ENCODE peak calls at places on chromosomes 3 and 15, in seven cellular contexts. U is ovary; R is CD8-positive, alpha-beta memory T cell; J is lung; G is body of pancreas; T is IMR-90; N is cardiac muscle cell. Z is an unnamed sample. For H3K9me3 and H3K27me3, the result is how much of the 10 kb centered on the place peaks cover.

GRCh38 chr15:79091204-79091867 is 756 bp upstream of the RASGRF1 start:
- DNase-seq in T (peak), G (no peak), R (no peak), U (no peak), N (peak), J (no peak), Z (peak)

GRCh38 chr3:194970066-194970465 is 284.4 kb downstream of the FAM43A start:
- DNase-seq in R (no peak), N (no peak), J (no peak), U (no peak), T (no peak), G (no peak), Z (no peak)

GRCh38 chr15:52008698-52009434 is 10.2 kb upstream of the MAPK6 start:
- DNase-seq in J (no peak), T (no peak), N (no peak), R (no peak), G (no peak), U (no peak), Z (peak)

GRCh38 chr15:100205549-100206295 is 136.1 kb downstream of the ADAMTS17 start:
- DNase-seq in T (no peak), U (no peak), R (no peak), G (no peak), N (no peak), J (no peak), Z (no peak)

GRCh38 chr3:109994853-109995252 is 657.5 kb upstream of the DPPA4 start:
- DNase-seq in R (no peak), J (no peak), T (no peak), N (no peak), U (no peak), G (no peak), Z (no peak)

GRCh38 chr15:91561371-91562100 is 292.0 kb upstream of the SLCO3A1 start:
- DNase-seq in T (peak), J (no peak), R (no peak), U (no peak), G (no peak), N (peak), Z (no peak)

GRCh38 chr3:140842984-140843649 is 98.5 kb upstream of the SLC25A36 start:
- DNase-seq in U (no peak), G (no peak), J (no peak), N (no peak), T (no peak), R (no peak), Z (no peak)

GRCh38 chr3:17183951-17184550 is 299.3 kb downstream of the PLCL2 start:
- DNase-seq in J (no peak), U (no peak), T (peak), N (peak), G (no peak), R (no peak), Z (no peak)

GRCh38 chr3:100588251-100588650 is 21.1 kb upstream of the ADGRG7 start:
- DNase-seq in R (no peak), T (no peak), J (no peak), G (no peak), N (no peak), U (no peak), Z (no peak)

GRCh38 chr3:129594907-129595390 is 11.5 kb downstream of the PLXND1 start:
- DNase-seq in G (no peak), N (no peak), T (no peak), R (no peak), U (no peak), J (no peak), Z (no peak)

GRCh38 chr3:129591932-129592331 is 14.5 kb downstream of the PLXND1 start:
- DNase-seq in T (no peak), J (no peak), U (no peak), G (no peak), R (no peak), N (no peak), Z (no peak)

GRCh38 chr3:129593230-129593594 is 13.3 kb downstream of the PLXND1 start:
- DNase-seq in J (no peak), T (no peak), U (no peak), G (no peak), R (no peak), N (no peak), Z (no peak)

GRCh38 chr3:129592362-129593150 is 13.9 kb downstream of the PLXND1 start:
- DNase-seq in U (peak), R (no peak), N (peak), J (peak), G (no peak), T (no peak), Z (no peak)

DNA sequence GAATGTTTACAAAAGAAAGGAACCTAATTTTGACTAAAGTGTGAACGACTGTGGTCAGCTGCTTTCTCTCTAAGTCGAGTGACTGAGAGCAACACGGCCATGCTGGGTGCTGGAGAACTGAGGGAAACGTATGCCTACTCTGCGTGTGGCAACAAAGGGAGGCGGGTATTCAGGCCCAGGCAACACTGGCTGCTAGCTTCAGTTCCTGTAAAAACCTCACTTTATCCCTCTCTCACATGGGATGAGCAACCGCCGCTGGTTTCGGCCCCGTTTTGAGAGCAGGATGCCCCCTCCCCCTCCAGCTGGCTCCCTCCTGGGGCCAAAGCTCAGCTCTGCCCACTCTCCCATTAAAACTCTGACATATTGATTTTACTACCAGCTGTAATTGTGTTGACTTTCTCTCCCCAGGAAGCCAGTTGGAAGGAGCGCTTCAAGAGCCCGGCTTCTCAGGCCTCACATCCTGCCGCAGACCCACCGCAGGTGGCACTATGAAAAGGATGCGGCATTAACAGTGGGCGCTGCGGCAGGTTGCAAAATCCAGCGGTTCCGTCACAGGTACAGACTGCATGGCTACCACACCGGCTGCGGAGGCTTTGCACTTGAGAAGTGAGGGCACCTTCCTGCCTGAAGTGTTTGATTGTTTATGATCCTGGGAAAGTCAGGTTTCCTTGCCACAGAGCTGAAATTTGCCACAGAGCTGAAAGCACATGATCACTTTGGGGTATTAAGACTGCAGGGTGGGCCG is 12.7 kb downstream of the PLXND1 start:
- DNase-seq in N (no peak), G (no peak), J (peak), U (no peak), T (no peak), R (peak), Z (no peak)
- H3K4me3 ChIP-seq in N (no peak), G (no peak), J (no peak), U (no peak), T (no peak), R (peak), Z (no peak)

GRCh38 chr15:25248583-25249235 is 190.1 kb downstream of the UBE3A start:
- DNase-seq in N (no peak), J (no peak), G (no peak), T (no peak), U (no peak), R (no peak), Z (no peak)
- H3K9me3 ChIP-seq in N (under half), J (half or more), G (under half), T (half or more), U (under half), R (under half), Z (under half)

DNA sequence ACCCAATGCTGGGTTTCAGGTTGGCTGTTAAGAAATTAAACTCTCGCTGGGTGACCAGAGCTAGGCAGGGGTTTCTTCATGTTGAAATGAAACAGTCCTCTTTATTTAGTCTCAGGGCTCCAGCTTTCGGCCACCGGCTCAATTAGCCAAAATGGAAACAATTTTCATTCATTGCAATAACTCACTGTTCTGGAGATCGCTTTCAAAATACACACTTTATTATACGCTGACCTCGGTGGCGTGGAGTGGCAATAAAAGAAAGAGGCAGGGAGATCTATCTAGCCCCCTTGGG is 3.8 kb upstream of the MECOM start:
- DNase-seq in U (no peak), G (no peak), R (no peak), T (no peak), N (no peak), J (no peak), Z (no peak)
- H3K27me3 ChIP-seq in U (under half), G (under half), R (half or more), T (under half), N (half or more), J (under half), Z (half or more)

GRCh38 chr15:23647001-23647295 is 719 bp downstream of the MAGEL2 start:
- DNase-seq in U (no peak), G (no peak), N (no peak), R (no peak), J (no peak), T (no peak), Z (no peak)
- H3K4me3 ChIP-seq in U (peak), G (no peak), N (peak), R (no peak), J (no peak), T (peak), Z (no peak)

GRCh38 chr3:84893211-84893610 is 65.6 kb upstream of the CADM2 start:
- DNase-seq in G (no peak), U (no peak), T (no peak), N (no peak), R (no peak), J (no peak), Z (no peak)

DNA sequence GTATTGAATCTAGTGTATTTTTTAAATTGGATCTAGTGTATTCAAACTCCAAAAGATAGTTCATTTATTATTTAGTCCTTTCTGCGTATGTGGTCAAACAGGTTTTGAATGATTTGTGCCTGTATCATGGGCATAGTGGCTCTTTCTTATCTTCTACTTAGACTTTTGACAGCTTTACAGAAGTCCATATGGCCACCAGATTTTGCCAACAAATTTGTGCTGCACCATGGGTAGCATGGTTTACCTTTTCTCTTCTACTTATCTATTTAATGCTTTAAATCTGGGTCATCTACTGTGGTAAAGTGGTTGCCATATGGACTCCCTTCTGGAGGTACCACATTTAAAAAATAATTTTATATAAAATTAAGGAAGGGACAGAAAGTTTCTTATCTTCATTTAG is 66.9 kb upstream of the CADM2 start:
- DNase-seq in R (no peak), U (no peak), T (no peak), J (no peak), N (no peak), G (no peak), Z (no peak)
- H3K9me3 ChIP-seq in R (under half), U (under half), T (under half), J (under half), N (under half), G (under half), Z (under half)

DNA sequence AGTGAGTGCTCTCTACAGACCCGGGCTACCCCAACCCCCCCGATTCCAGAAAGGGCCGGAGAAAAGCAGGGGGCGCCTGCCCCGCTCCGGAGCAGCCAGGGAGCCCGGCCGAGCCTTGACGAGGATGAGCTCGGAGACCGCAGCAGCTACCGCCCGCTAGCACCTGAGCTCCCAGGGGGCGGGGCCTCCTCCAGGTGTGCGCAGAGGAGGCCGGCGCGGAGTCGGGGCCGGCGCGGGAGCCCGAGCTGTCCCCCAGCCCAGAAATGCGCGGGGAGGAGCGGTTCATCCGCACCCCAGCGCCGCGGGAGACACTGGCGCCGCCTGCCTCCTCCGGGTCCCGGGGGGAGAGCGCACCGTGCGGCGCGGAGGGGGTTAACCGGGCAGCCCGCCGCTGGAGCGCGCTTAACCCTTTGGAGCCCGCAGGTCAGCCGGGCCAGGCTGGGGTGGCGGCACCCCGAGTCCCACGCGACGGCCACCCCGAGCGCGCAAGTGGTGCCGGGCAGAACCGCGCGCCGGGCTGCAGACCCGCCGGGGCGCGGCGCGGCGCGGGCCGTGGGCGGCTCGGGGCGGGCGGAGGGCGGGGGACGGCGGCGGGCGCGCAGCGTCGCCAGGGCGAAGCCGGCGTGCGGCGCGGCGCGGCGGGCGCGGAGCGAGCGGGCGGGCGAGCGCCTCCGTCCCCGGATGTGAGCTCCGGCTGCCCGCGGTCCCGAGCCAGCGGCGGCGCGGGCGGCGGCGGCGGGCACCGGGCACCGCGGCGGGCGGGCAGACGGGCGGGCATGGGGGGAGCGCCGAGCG is at the start of gene CACNA1D:
- DNase-seq in G (peak), T (no peak), R (no peak), N (peak), J (peak), U (peak), Z (no peak)
- H3K27me3 ChIP-seq in G (under half), T (half or more), R (under half), N (under half), J (under half), U (under half), Z (under half)

DNA sequence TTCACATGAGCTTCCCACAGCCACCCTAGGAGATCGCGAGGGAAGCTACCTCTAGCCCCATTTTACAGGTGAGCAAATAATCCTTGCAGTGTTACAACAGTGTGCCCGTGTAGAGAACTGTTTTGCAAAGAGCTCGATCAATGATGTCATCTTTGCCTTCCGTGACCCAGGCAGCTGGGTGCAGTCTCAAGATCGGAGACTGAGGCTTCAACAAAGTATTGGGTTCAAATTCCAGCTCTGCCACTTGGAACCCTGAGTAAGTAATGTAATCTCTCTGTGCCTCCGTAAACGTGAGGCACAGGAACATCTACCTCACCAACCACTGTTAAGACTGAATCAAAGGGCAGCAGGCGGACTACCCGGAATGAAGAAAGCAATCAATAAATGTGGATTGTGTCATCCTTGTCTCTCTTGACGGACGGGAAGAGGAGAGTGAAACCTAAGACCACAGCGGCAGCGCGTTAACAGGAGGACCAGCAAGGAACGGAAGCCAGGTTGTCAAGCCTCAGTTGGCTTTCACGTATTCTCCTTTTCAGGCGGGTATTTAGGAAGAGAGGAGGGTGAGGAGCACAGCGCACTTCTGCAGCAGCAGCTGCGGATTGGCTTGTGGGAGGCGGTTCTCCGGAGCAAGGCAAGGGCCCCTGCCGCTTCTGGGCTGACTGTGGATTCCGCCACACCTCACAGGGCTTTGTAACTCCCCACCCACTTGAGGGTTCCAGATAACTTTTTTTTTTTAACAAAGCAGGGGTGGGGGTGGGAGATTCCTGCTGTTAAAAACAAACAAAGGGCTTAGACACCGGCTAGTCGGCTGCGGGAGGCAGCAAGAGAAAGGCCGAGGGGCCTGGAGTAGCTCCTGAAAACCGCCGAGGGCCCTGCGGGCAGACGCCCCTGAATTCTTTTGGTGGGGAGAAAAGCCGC is 1.5 kb upstream of the SMAD3 start:
- DNase-seq in R (no peak), U (peak), N (no peak), J (no peak), G (peak), T (peak), Z (no peak)
- H3K4me3 ChIP-seq in R (no peak), U (no peak), N (peak), J (no peak), G (no peak), T (no peak), Z (no peak)